ENCODE peak calls at places on chromosomes 3 and 15, in eight cellular contexts. C, H, K, L, S, O, T and M are unnamed samples.

GRCh38 chr3:66010348-66011097 is 28.2 kb downstream of the MAGI1 start:
- DNase-seq in H (no peak), L (no peak), T (no peak), O (no peak), C (no peak), S (peak), K (no peak), M (no peak)

GRCh38 chr3:114764056-114764492 is 383.0 kb downstream of the ZBTB20 start:
- DNase-seq in C (no peak), H (no peak), L (peak), S (peak), K (no peak), T (peak), O (no peak), M (no peak)

GRCh38 chr15:81322708-81323253 is 1.2 kb downstream of the STARD5 start:
- DNase-seq in H (no peak), T (no peak), L (no peak), O (no peak), C (no peak), S (no peak), K (no peak), M (no peak)

GRCh38 chr15:48722764-48723661 is 77.5 kb upstream of the FBN1 start:
- DNase-seq in S (peak), T (peak), O (no peak), H (no peak), K (no peak), L (peak), C (no peak), M (no peak)

GRCh38 chr15:30859091-30859874 is 44.4 kb upstream of the FAN1 start:
- DNase-seq in C (no peak), O (no peak), S (peak), H (no peak), T (peak), L (peak), K (no peak), M (no peak)

GRCh38 chr3:151537751-151538150 is 76.9 kb upstream of the IGSF10 start:
- DNase-seq in K (no peak), O (no peak), S (peak), L (peak), T (peak), H (no peak), C (no peak), M (no peak)

GRCh38 chr15:41827880-41828746 is at the start of gene JMJD7:
- DNase-seq in K (peak), C (peak), H (peak), L (peak), S (peak), T (peak), O (peak), M (peak)

GRCh38 chr15:92693922-92694331 is 38.4 kb upstream of the FAM174B start:
- DNase-seq in T (peak), K (no peak), S (peak), O (peak), H (no peak), L (peak), C (no peak), M (no peak)

GRCh38 chr3:50490438-50490970 is 12.9 kb downstream of the CACNA2D2 start:
- DNase-seq in C (no peak), O (no peak), H (no peak), S (no peak), K (no peak), T (no peak), L (no peak), M (no peak)

GRCh38 chr3:118628704-118629341 is 405.8 kb downstream of the IGSF11 start:
- DNase-seq in T (peak), K (no peak), H (peak), L (peak), O (peak), C (no peak), S (peak), M (peak)
- TF ChIP-seq CTCF in T (peak), K (peak), H (peak), L (peak), O (peak), C (no peak), S (peak), M (peak)

DNA sequence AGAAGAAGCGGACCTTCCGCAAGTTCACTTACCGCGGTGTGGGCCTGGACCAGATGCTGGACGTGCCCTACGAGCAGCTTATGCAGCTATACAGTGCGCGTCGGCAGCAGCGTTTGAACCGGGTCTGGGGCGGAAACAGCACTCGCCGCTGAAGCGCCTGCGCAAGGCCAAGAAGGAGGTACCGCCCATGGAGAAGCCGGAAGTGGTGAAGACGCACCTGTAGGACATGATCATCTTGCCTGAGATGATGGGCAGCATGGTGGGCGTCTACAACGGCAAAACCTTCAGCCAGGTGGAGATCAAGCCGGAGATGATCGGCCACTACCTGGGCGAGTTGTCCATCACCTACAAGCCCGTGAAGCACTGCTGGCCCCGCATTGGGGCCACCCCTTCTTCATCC is 390.4 kb upstream of the MEIS2 start:
- DNase-seq in H (no peak), O (no peak), T (no peak), C (no peak), K (no peak), L (no peak), S (no peak), M (no peak)
- TF ChIP-seq CTCF in H (no peak), O (no peak), T (no peak), C (no peak), K (no peak), L (no peak), S (no peak), M (no peak)

GRCh38 chr15:88003928-88004327 is 252.6 kb downstream of the NTRK3 start:
- DNase-seq in O (no peak), C (no peak), L (no peak), H (no peak), T (no peak), K (no peak), S (no peak), M (no peak)
- TF ChIP-seq CTCF in O (peak), C (no peak), L (no peak), H (no peak), T (no peak), K (no peak), S (no peak), M (no peak)

GRCh38 chr3:189324538-189325138 is 152.9 kb downstream of the TPRG1 start:
- DNase-seq in T (peak), S (peak), K (no peak), O (no peak), L (peak), C (no peak), H (no peak), M (no peak)

GRCh38 chr3:189322339-189322738 is 150.6 kb downstream of the TPRG1 start:
- DNase-seq in H (no peak), O (no peak), C (no peak), T (no peak), K (no peak), L (no peak), S (no peak), M (no peak)

GRCh38 chr3:189316296-189317019 is 144.7 kb downstream of the TPRG1 start:
- DNase-seq in T (no peak), C (no peak), O (peak), S (no peak), K (peak), L (no peak), H (no peak), M (no peak)

GRCh38 chr3:189317911-189318310 is 146.1 kb downstream of the TPRG1 start:
- DNase-seq in S (no peak), O (no peak), C (no peak), K (no peak), T (no peak), H (no peak), L (no peak), M (no peak)

GRCh38 chr3:189320511-189320910 is 148.7 kb downstream of the TPRG1 start:
- DNase-seq in K (no peak), T (no peak), O (no peak), C (no peak), S (no peak), L (no peak), H (no peak), M (no peak)
- TF ChIP-seq CTCF in K (no peak), T (no peak), O (no peak), C (no peak), S (no peak), L (no peak), H (no peak), M (no peak)

DNA sequence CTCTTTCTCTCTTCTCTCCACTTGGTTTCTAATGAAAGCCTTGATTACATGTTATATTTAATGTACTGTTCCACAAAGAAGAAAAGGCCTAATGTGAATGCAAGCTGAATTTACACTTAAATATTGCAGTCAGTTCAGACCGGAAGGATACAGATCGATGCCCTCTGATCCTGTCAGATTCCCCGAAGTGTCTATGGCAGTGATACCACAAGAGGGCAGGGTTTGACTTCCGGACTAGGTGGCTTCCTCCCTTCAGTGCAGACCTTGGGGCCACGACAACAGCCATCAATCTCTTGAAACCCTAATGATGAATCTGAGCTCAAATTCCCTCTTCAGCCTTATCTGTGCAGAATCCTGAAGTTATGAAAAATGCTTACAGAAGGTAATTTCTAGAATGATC is 29.5 kb downstream of the AGTR1 start:
- DNase-seq in T (peak), L (peak), S (peak), K (no peak), C (no peak), H (no peak), O (peak), M (no peak)
- TF ChIP-seq CTCF in T (peak), L (peak), S (peak), K (peak), C (no peak), H (no peak), O (peak), M (peak)

GRCh38 chr15:31905054-31905453 is 125.3 kb upstream of the CHRNA7 start:
- DNase-seq in K (no peak), C (no peak), T (no peak), O (peak), L (no peak), S (no peak), H (no peak), M (no peak)
- TF ChIP-seq CTCF in K (no peak), C (no peak), T (no peak), O (no peak), L (no peak), S (no peak), H (no peak), M (no peak)

GRCh38 chr3:100256724-100257123 is 4.1 kb upstream of the TBC1D23 start:
- DNase-seq in O (no peak), H (no peak), K (no peak), S (no peak), L (peak), T (peak), C (no peak), M (no peak)

GRCh38 chr3:100252006-100252405 is 8.8 kb upstream of the TBC1D23 start:
- DNase-seq in H (no peak), L (no peak), K (no peak), T (no peak), C (no peak), O (no peak), S (no peak), M (no peak)

GRCh38 chr3:100257601-100258000 is 3.2 kb upstream of the TBC1D23 start:
- DNase-seq in O (no peak), C (no peak), K (no peak), T (peak), L (peak), S (peak), H (no peak), M (no peak)

GRCh38 chr3:100260081-100260684 is 609 bp upstream of the TBC1D23 start:
- DNase-seq in T (peak), L (peak), H (peak), K (no peak), C (no peak), S (peak), O (peak), M (no peak)

DNA sequence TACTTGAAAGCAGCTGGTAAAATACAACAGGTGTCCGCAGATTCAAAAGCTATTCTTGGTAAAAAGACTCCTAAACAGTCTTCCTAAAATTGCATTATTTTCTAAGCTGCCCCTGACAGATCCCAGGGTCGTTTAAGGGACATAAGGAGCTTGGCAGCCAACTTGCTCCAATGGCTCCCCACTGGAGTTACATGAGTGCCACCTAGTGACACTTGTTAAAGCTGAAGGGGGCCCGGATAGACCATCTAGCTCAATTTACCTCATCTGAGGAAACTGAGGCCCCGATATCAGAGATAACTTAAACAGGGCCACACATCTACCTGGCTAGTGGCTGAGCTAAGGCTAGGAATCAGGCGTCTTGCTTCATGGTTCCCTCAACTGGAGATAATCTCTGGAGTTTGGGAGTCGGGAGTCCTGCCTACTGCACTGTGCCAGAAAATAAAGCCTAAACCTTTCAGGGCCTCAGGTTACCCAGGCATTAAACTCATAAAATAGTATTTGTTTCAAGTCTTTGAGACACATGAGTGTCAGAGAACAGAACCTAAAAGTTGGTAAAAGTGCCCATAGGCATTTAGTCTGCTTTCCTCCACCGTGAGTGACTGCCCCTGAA is 6.5 kb upstream of the TBC1D23 start:
- DNase-seq in T (peak), S (peak), C (no peak), O (peak), K (no peak), H (peak), L (peak), M (no peak)
- TF ChIP-seq CTCF in T (peak), S (peak), C (no peak), O (peak), K (no peak), H (peak), L (peak), M (peak)

GRCh38 chr3:55565516-55565915 is 78.4 kb upstream of the WNT5A start:
- DNase-seq in C (no peak), O (no peak), L (no peak), H (no peak), K (no peak), T (peak), S (no peak), M (no peak)

GRCh38 chr3:55569033-55569518 is 82.0 kb upstream of the WNT5A start:
- DNase-seq in O (no peak), K (no peak), S (no peak), H (no peak), T (no peak), L (no peak), C (no peak), M (no peak)

GRCh38 chr3:55567615-55568014 is 80.5 kb upstream of the WNT5A start:
- DNase-seq in O (no peak), T (no peak), L (peak), K (no peak), C (no peak), S (no peak), H (peak), M (no peak)

GRCh38 chr3:55564709-55565108 is 77.6 kb upstream of the WNT5A start:
- DNase-seq in C (no peak), T (no peak), H (no peak), L (no peak), K (no peak), O (no peak), S (no peak), M (no peak)

DNA sequence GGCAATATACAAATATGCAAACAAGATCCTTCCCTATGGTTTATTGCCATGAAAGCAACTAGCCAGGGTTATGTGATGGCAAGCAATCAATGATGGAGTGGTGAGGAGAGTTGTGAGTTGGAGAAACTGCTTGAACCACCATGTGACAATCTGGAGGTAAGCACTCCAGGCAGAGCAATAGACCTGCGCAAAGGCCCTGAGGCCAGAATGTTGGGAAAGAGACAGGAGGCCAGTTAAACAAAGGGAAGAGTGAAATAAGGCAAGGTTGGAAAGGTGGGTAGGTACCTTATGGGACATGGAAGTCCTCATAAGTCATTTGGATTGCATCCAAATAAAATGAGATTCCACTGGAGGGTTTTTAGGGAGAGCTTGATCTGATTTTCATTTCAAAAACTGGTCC is 80.0 kb upstream of the WNT5A start:
- DNase-seq in S (no peak), O (no peak), H (no peak), T (no peak), L (no peak), K (no peak), C (no peak), M (no peak)
- TF ChIP-seq CTCF in S (no peak), O (no peak), H (no peak), T (no peak), L (no peak), K (no peak), C (no peak), M (no peak)

GRCh38 chr15:65824941-65825544 is 33.0 kb upstream of the DENND4A start:
- DNase-seq in S (peak), C (no peak), L (peak), O (no peak), H (peak), K (no peak), T (peak), M (no peak)

GRCh38 chr15:65827065-65827464 is 35.0 kb upstream of the DENND4A start:
- DNase-seq in S (no peak), T (no peak), H (no peak), L (no peak), C (no peak), O (no peak), K (no peak), M (no peak)

GRCh38 chr15:65828566-65828965 is 36.5 kb upstream of the DENND4A start:
- DNase-seq in K (no peak), T (no peak), C (no peak), S (no peak), H (no peak), O (no peak), L (no peak), M (no peak)

GRCh38 chr15:65832549-65833364 is 36.5 kb upstream of the RAB11A start:
- DNase-seq in O (peak), H (peak), S (peak), T (peak), L (peak), C (peak), K (peak), M (peak)

DNA sequence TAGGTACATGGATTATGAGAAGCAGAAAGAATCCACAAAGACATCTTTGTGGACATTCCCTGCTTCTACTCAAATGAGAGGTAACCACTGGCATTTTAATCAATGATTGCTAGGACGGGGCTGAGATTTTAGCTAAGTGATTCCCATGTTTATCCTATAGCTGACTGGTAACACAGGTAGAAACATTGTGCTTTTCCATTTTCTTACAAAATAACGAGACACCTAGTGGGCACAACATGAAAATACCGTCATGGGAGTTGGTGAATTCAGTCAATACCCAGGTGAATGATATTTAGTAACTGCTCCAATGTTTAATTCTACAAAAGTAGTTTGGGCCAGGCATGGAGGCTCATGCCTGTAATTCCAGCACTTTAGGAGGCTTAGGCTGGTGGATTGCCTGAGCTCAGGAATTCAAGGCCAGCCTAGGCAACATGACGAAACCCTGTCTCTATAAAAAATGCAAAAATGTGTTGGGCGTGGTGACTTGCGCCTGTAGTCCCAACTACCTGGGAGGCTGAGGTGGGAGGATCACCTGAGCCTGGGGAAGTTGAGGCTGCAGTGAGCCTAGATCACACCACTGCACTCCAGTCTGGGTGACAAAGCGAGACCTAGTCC is 37.2 kb upstream of the DENND4A start:
- DNase-seq in S (peak), K (no peak), O (no peak), L (peak), H (no peak), T (no peak), C (no peak), M (no peak)
- TF ChIP-seq CTCF in S (peak), K (peak), O (peak), L (peak), H (peak), T (peak), C (no peak), M (peak)

DNA sequence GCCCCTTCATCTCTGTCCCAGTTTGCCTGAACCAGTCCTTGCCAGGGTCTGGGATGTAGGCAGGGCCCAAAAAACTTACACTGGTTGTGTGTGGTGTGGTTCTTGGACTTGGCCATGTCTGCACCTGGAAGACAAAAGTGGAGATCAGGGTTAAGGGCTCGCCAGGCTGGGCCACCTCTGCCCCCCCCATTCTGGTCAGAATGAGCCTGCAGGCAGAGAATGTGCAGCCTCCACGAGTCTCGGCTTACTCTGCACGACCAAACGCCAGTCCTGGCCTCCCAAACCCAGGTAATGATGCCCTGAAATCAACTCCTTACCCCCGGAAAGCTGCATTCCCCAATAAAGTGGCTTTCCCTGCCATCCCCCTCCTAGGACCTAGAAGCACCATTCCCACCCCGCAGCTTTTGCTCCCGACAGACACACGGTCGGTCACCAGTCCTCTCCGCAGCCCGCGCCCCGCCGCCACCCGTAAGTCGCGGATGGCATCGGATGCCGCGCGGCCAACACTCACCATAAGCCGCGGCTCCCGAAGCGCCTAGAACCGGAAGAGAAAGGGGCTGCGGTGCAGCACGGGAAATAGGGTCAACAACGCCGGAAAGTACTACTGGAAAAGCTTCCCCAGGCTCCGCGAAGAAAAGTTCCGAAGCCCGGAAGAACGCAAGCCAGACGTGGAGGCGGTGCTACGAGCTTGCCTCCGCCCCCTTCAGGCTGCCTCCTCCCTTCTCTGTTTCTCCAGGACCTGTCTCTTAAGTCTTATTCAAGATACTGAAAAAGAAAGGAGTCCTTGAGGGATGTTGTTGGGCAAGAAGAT is at the start of gene RPL29:
- DNase-seq in S (peak), O (peak), L (peak), T (peak), K (peak), C (peak), H (peak), M (peak)
- TF ChIP-seq CTCF in S (peak), O (no peak), L (no peak), T (peak), K (no peak), C (no peak), H (peak), M (no peak)